ENCODE peak calls at places on chromosomes 2 and 18, in seven cellular contexts. One of them, this sample, is unnamed.

GRCh38 chr2:16682431-16683130 is 16.9 kb upstream of the CYRIA start:
- DNase-seq in dermis microvascular lymphatic vessel endothelial cell: no peak
- DNase-seq in T-helper 9 cell: no peak
- DNase-seq in H54: no peak
- DNase-seq in activated naive CD8-positive, alpha-beta T cell treated with anti-CD3 and anti-CD28 coated beads for 36 hours: no peak
- DNase-seq in stimulated activated CD8-positive, alpha-beta memory T cell treated with anti-CD3 and anti-CD28 coated beads, Interleukin-12 subunit alpha, Interleukin-12 subunit beta, amount 100 ng/mL, for 4 hours: no peak
- DNase-seq in Calu3: no peak
- DNase-seq in this sample: no peak

GRCh38 chr2:107607054-107607453 is 219.6 kb upstream of the RGPD4 start:
- DNase-seq in dermis microvascular lymphatic vessel endothelial cell: no peak
- DNase-seq in T-helper 9 cell: no peak
- DNase-seq in H54: no peak
- DNase-seq in activated naive CD8-positive, alpha-beta T cell treated with anti-CD3 and anti-CD28 coated beads for 36 hours: no peak
- DNase-seq in stimulated activated CD8-positive, alpha-beta memory T cell treated with anti-CD3 and anti-CD28 coated beads, Interleukin-12 subunit alpha, Interleukin-12 subunit beta, amount 100 ng/mL, for 4 hours: no peak
- DNase-seq in Calu3: no peak
- DNase-seq in this sample: no peak

GRCh38 chr18:59042477-59042842 is 97.2 kb upstream of the SEC11C start:
- DNase-seq in dermis microvascular lymphatic vessel endothelial cell: no peak
- DNase-seq in T-helper 9 cell: no peak
- DNase-seq in H54: no peak
- DNase-seq in activated naive CD8-positive, alpha-beta T cell treated with anti-CD3 and anti-CD28 coated beads for 36 hours: no peak
- DNase-seq in stimulated activated CD8-positive, alpha-beta memory T cell treated with anti-CD3 and anti-CD28 coated beads, Interleukin-12 subunit alpha, Interleukin-12 subunit beta, amount 100 ng/mL, for 4 hours: no peak
- DNase-seq in Calu3: no peak
- DNase-seq in this sample: no peak

GRCh38 chr2:17643031-17643615 is 102.6 kb downstream of the VSNL1 start:
- DNase-seq in dermis microvascular lymphatic vessel endothelial cell: no peak
- DNase-seq in T-helper 9 cell: no peak
- DNase-seq in H54: peak
- DNase-seq in activated naive CD8-positive, alpha-beta T cell treated with anti-CD3 and anti-CD28 coated beads for 36 hours: no peak
- DNase-seq in stimulated activated CD8-positive, alpha-beta memory T cell treated with anti-CD3 and anti-CD28 coated beads, Interleukin-12 subunit alpha, Interleukin-12 subunit beta, amount 100 ng/mL, for 4 hours: no peak
- DNase-seq in Calu3: peak
- DNase-seq in this sample: peak

GRCh38 chr18:40832362-40832761 is 1122.7 kb upstream of the PIK3C3 start:
- DNase-seq in dermis microvascular lymphatic vessel endothelial cell: no peak
- DNase-seq in T-helper 9 cell: no peak
- DNase-seq in H54: no peak
- DNase-seq in activated naive CD8-positive, alpha-beta T cell treated with anti-CD3 and anti-CD28 coated beads for 36 hours: no peak
- DNase-seq in stimulated activated CD8-positive, alpha-beta memory T cell treated with anti-CD3 and anti-CD28 coated beads, Interleukin-12 subunit alpha, Interleukin-12 subunit beta, amount 100 ng/mL, for 4 hours: no peak
- DNase-seq in Calu3: no peak
- DNase-seq in this sample: no peak

GRCh38 chr18:10351858-10352257 is 102.6 kb upstream of the APCDD1 start:
- DNase-seq in dermis microvascular lymphatic vessel endothelial cell: no peak
- DNase-seq in T-helper 9 cell: no peak
- DNase-seq in H54: no peak
- DNase-seq in activated naive CD8-positive, alpha-beta T cell treated with anti-CD3 and anti-CD28 coated beads for 36 hours: no peak
- DNase-seq in stimulated activated CD8-positive, alpha-beta memory T cell treated with anti-CD3 and anti-CD28 coated beads, Interleukin-12 subunit alpha, Interleukin-12 subunit beta, amount 100 ng/mL, for 4 hours: no peak
- DNase-seq in Calu3: no peak
- DNase-seq in this sample: no peak

GRCh38 chr2:25505630-25506029 is 163.9 kb upstream of the DNMT3A start:
- DNase-seq in dermis microvascular lymphatic vessel endothelial cell: no peak
- DNase-seq in T-helper 9 cell: no peak
- DNase-seq in H54: no peak
- DNase-seq in activated naive CD8-positive, alpha-beta T cell treated with anti-CD3 and anti-CD28 coated beads for 36 hours: no peak
- DNase-seq in stimulated activated CD8-positive, alpha-beta memory T cell treated with anti-CD3 and anti-CD28 coated beads, Interleukin-12 subunit alpha, Interleukin-12 subunit beta, amount 100 ng/mL, for 4 hours: no peak
- DNase-seq in Calu3: no peak
- DNase-seq in this sample: no peak

GRCh38 chr18:21458322-21458721 is 142.2 kb downstream of the ESCO1 start:
- DNase-seq in dermis microvascular lymphatic vessel endothelial cell: no peak
- DNase-seq in T-helper 9 cell: no peak
- DNase-seq in H54: no peak
- DNase-seq in activated naive CD8-positive, alpha-beta T cell treated with anti-CD3 and anti-CD28 coated beads for 36 hours: no peak
- DNase-seq in stimulated activated CD8-positive, alpha-beta memory T cell treated with anti-CD3 and anti-CD28 coated beads, Interleukin-12 subunit alpha, Interleukin-12 subunit beta, amount 100 ng/mL, for 4 hours: no peak
- DNase-seq in Calu3: no peak
- DNase-seq in this sample: no peak

GRCh38 chr18:54416459-54416858 is 58.8 kb downstream of the C18orf54 start:
- DNase-seq in dermis microvascular lymphatic vessel endothelial cell: no peak
- DNase-seq in T-helper 9 cell: no peak
- DNase-seq in H54: no peak
- DNase-seq in activated naive CD8-positive, alpha-beta T cell treated with anti-CD3 and anti-CD28 coated beads for 36 hours: no peak
- DNase-seq in stimulated activated CD8-positive, alpha-beta memory T cell treated with anti-CD3 and anti-CD28 coated beads, Interleukin-12 subunit alpha, Interleukin-12 subunit beta, amount 100 ng/mL, for 4 hours: no peak
- DNase-seq in Calu3: no peak
- DNase-seq in this sample: peak

GRCh38 chr2:128497461-128497860 is 178.8 kb upstream of the HS6ST1 start:
- DNase-seq in dermis microvascular lymphatic vessel endothelial cell: no peak
- DNase-seq in T-helper 9 cell: no peak
- DNase-seq in H54: no peak
- DNase-seq in activated naive CD8-positive, alpha-beta T cell treated with anti-CD3 and anti-CD28 coated beads for 36 hours: no peak
- DNase-seq in stimulated activated CD8-positive, alpha-beta memory T cell treated with anti-CD3 and anti-CD28 coated beads, Interleukin-12 subunit alpha, Interleukin-12 subunit beta, amount 100 ng/mL, for 4 hours: no peak
- DNase-seq in Calu3: no peak
- DNase-seq in this sample: no peak

GRCh38 chr2:111121028-111121872 is 536 bp downstream of the BCL2L11 start:
- DNase-seq in dermis microvascular lymphatic vessel endothelial cell: no peak
- DNase-seq in T-helper 9 cell: peak
- DNase-seq in H54: peak
- DNase-seq in activated naive CD8-positive, alpha-beta T cell treated with anti-CD3 and anti-CD28 coated beads for 36 hours: peak
- DNase-seq in stimulated activated CD8-positive, alpha-beta memory T cell treated with anti-CD3 and anti-CD28 coated beads, Interleukin-12 subunit alpha, Interleukin-12 subunit beta, amount 100 ng/mL, for 4 hours: peak
- DNase-seq in Calu3: peak
- DNase-seq in this sample: no peak

GRCh38 chr2:46068604-46069003 is 228.6 kb upstream of the EPAS1 start:
- DNase-seq in dermis microvascular lymphatic vessel endothelial cell: no peak
- DNase-seq in T-helper 9 cell: no peak
- DNase-seq in H54: no peak
- DNase-seq in activated naive CD8-positive, alpha-beta T cell treated with anti-CD3 and anti-CD28 coated beads for 36 hours: no peak
- DNase-seq in stimulated activated CD8-positive, alpha-beta memory T cell treated with anti-CD3 and anti-CD28 coated beads, Interleukin-12 subunit alpha, Interleukin-12 subunit beta, amount 100 ng/mL, for 4 hours: no peak
- DNase-seq in Calu3: no peak
- DNase-seq in this sample: no peak